ENCODE peak calls at places on chromosomes 4 and X, in four cellular contexts. M is K562, V is H1, R is HepG2. B is an unnamed sample.

GRCh38 chr4:4901877-4902276 is 42.4 kb downstream of the MSX1 start:
- DNase-seq in M (peak; percentile 10), V (no peak), R (no peak), B (no peak)

GRCh38 chr4:138761638-138762205 is 253.9 kb upstream of the NOCT start:
- DNase-seq in M (no peak), V (no peak), R (no peak), B (no peak)

GRCh38 chr4:31458813-31459212 is 738.6 kb downstream of the PCDH7 start:
- DNase-seq in M (no peak), V (no peak), R (no peak), B (no peak)

GRCh38 chr4:119261986-119262385 is 49.5 kb downstream of the USP53 start:
- DNase-seq in M (no peak), V (no peak), R (no peak), B (no peak)

GRCh38 chr4:176467011-176467410 is 147.2 kb downstream of the SPCS3 start:
- DNase-seq in M (no peak), V (no peak), R (no peak), B (no peak)

GRCh38 chr4:108965031-108965430 is 202.2 kb upstream of the ETNPPL start:
- DNase-seq in M (no peak), V (no peak), R (no peak), B (no peak)

GRCh38 chrX:137431693-137432488 is 134.0 kb upstream of the ZIC3 start:
- DNase-seq in M (no peak), V (no peak), R (no peak), B (no peak)

GRCh38 chrX:10387011-10387410 is 230.2 kb downstream of the CLCN4 start:
- DNase-seq in M (no peak), V (no peak), R (no peak), B (no peak)

GRCh38 chr4:102429553-102429952 is 71.6 kb upstream of the NFKB1 start:
- DNase-seq in M (no peak), V (no peak), R (no peak), B (no peak)

GRCh38 chrX:46236411-46236810 is 308.8 kb downstream of the ZNF674 start:
- DNase-seq in M (no peak), V (no peak), R (no peak), B (no peak)

GRCh38 chr4:168796362-168797106 is 213.5 kb downstream of the CBR4 start:
- DNase-seq in M (no peak), V (no peak), R (peak; percentile 80), B (no peak)

GRCh38 chrX:137427813-137428212 is 138.1 kb upstream of the ZIC3 start:
- DNase-seq in M (no peak), V (no peak), R (no peak), B (no peak)

GRCh38 chr4:188154668-188155423 is 15.6 kb downstream of the TRIML1 start:
- DNase-seq in M (no peak), V (no peak), R (no peak), B (no peak)

GRCh38 chrX:138754861-138755260 is 43.3 kb upstream of the FGF13 start:
- DNase-seq in M (no peak), V (no peak), R (no peak), B (no peak)

GRCh38 chr4:4256799-4257198 is 8.8 kb upstream of the TMEM128 start:
- DNase-seq in M (no peak), V (no peak), R (no peak), B (no peak)

GRCh38 chr4:70703695-70704332 is 15.5 kb downstream of the UTP3 start:
- DNase-seq in M (peak; percentile 31), V (no peak), R (no peak), B (no peak)

GRCh38 chr4:150510176-150510875 is 71.6 kb upstream of the MAB21L2 start:
- DNase-seq in M (no peak), V (no peak), R (no peak), B (no peak)

GRCh38 chrX:64204252-64204651 is 1.3 kb downstream of the AMER1 start:
- DNase-seq in M (no peak), V (no peak), R (peak; percentile 55), B (no peak)

GRCh38 chr4:41169256-41169655 is 45.1 kb downstream of the APBB2 start:
- DNase-seq in M (no peak), V (no peak), R (no peak), B (no peak)

GRCh38 chr4:68466185-68466584 is 18.9 kb downstream of the TMPRSS11E start:
- DNase-seq in M (no peak), V (no peak), R (no peak), B (no peak)

GRCh38 chr4:54276633-54277426 is 47.7 kb downstream of the PDGFRA start:
- DNase-seq in M (no peak), V (peak; percentile 27), R (no peak), B (no peak)

GRCh38 chrX:142251202-142251601 is 46.1 kb upstream of the MAGEC2 start:
- DNase-seq in M (no peak), V (no peak), R (no peak), B (no peak)

GRCh38 chr4:178535939-178536579 is 1093.8 kb upstream of the AGA start:
- DNase-seq in M (no peak), V (no peak), R (no peak), B (no peak)

GRCh38 chr4:74555231-74555630 is 110.3 kb downstream of the AREG start:
- DNase-seq in M (no peak), V (no peak), R (peak; percentile 15), B (no peak)

GRCh38 chr4:52751349-52751911 is at the start of gene ERVMER34-1:
- DNase-seq in M (peak; percentile 13), V (peak; percentile 70), R (no peak), B (no peak)

GRCh38 chr4:7192252-7193039 is at the start of gene SORCS2:
- DNase-seq in M (peak; percentile 53), V (no peak), R (peak; percentile 12), B (no peak)

GRCh38 chr4:73866236-73866635 is 3.0 kb upstream of the CXCL1 start:
- DNase-seq in M (no peak), V (no peak), R (no peak), B (no peak)

DNA sequence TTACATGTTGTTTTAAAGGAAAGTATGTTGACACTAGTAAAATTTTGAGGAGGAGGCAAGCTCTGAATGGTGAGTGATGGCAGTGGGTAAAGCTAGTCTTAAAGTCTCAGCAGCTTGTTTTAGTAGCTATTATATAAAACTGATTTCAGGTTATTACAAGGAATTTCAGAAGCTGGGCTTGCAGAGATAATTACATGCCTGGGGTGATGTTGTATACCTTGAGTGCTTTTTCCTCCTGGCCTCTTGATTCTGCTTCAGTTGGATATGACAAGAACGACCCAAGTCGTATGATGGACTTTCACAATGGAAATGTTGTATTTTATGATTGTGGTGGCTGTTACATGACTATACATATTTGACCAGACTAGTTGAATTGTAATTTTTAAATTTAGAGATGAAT is 175.5 kb upstream of the ADGRL3 start:
- DNase-seq in M (no peak), V (no peak), R (no peak), B (no peak)
- TF ChIP-seq EP300 in M (no peak), V (no peak), R (no peak), B (no peak)

DNA sequence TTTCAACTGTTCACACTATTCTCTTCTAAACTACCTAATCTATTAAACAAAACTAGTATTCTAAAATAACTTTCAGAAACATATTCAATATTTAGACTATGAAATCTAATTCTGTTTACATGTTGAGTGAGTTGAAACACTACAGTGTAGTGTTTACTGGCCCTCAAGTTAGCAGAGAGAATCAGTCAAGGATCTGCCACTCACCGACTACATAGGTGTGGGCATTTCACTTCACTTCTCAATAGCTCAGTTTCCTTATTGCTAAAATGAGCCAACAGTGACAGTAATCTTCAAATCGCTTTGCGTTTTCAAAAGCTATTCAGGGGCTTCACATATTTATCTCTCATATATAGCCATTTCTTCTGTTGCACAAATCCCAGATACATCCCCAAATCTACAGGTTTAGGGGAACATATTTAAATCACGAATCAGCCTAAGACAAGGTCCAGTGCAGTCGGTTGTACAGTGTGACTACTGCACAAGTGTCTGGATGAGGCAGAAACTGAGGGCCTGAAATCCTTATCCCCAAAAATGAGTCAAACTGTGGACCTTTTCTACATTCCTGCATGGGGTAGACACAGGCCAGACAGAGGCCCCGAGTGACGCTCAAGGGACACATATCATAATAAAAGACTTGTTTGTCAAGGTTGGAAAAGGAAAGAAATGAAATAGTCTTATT is 129.8 kb downstream of the PPP3CA start:
- DNase-seq in M (no peak), V (no peak), R (no peak), B (no peak)
- TF ChIP-seq CEBPB in M (no peak), V (no peak), R (no peak), B (no peak)

GRCh38 chr4:183106839-183107238 is 7.8 kb downstream of the WWC2 start:
- DNase-seq in M (no peak), V (no peak), R (peak; percentile 32), B (no peak)

GRCh38 chr4:183107891-183108459 is 8.9 kb downstream of the WWC2 start:
- DNase-seq in M (no peak), V (no peak), R (no peak), B (no peak)

GRCh38 chr4:183101956-183102480 is 3.0 kb downstream of the WWC2 start:
- DNase-seq in M (no peak), V (no peak), R (peak; percentile 63), B (no peak)

GRCh38 chr4:183100827-183101226 is 1.8 kb downstream of the WWC2 start:
- DNase-seq in M (peak; percentile 23), V (no peak), R (peak; percentile 79), B (no peak)

GRCh38 chr4:183105092-183105491 is 6.0 kb downstream of the WWC2 start:
- DNase-seq in M (no peak), V (no peak), R (no peak), B (no peak)
- H2AFZ ChIP-seq in M (no peak overlapping the region), V (no peak overlapping the region), R (no peak overlapping the region), B (no peak overlapping the region)

GRCh38 chr4:34289489-34289888 is 1954.8 kb downstream of the ARAP2 start:
- DNase-seq in M (no peak), V (no peak), R (no peak), B (no peak)
- TF ChIP-seq EP300 in M (no peak), V (no peak), R (no peak), B (no peak)

GRCh38 chr4:48905363-48906015 is 1.1 kb downstream of the OCIAD2 start:
- DNase-seq in M (no peak), V (no peak), R (peak; percentile 25), B (no peak)
- TF ChIP-seq CEBPB in M (no peak), V (no peak), R (peak; percentile 67), B (no peak)

GRCh38 chr4:6114181-6114580 is 86.2 kb downstream of the JAKMIP1 start:
- DNase-seq in M (no peak), V (no peak), R (no peak), B (no peak)
- H2AFZ ChIP-seq in M (no peak overlapping the region), V (no peak overlapping the region), R (no peak overlapping the region), B (no peak overlapping the region)

GRCh38 chr4:64125354-64125753 is 283.9 kb downstream of the TECRL start:
- DNase-seq in M (no peak), V (no peak), R (no peak), B (no peak)
- TF ChIP-seq EP300 in M (no peak), V (no peak), R (no peak), B (no peak)